ENCODE peak calls at places on chromosomes 1 and 21, in four cellular contexts. One of them, this sample, is unnamed.

GRCh38 chr1:4801192-4801924 is 146.9 kb downstream of the AJAP1 start:
- DNase-seq in SK-N-MC: no peak
- DNase-seq in H9: no peak
- DNase-seq in CD8-positive, alpha-beta memory T cell: no peak
- DNase-seq in this sample: no peak

GRCh38 chr1:110783292-110783918 is 89.5 kb upstream of the CD53 start:
- DNase-seq in SK-N-MC: no peak
- DNase-seq in H9: peak; percentile 54
- DNase-seq in CD8-positive, alpha-beta memory T cell: peak; percentile 26
- DNase-seq in this sample: peak; percentile 69

GRCh38 chr1:104648269-104648691 is 898.6 kb downstream of the AMY1C start:
- DNase-seq in SK-N-MC: peak; percentile 52
- DNase-seq in H9: no peak
- DNase-seq in CD8-positive, alpha-beta memory T cell: no peak
- DNase-seq in this sample: no peak

GRCh38 chr1:234546387-234546704 is 63.6 kb downstream of the IRF2BP2 start:
- DNase-seq in SK-N-MC: no peak
- DNase-seq in H9: no peak
- DNase-seq in CD8-positive, alpha-beta memory T cell: no peak
- DNase-seq in this sample: no peak

GRCh38 chr1:10724052-10724494 is 72.4 kb downstream of the CASZ1 start:
- DNase-seq in SK-N-MC: no peak
- DNase-seq in H9: no peak
- DNase-seq in CD8-positive, alpha-beta memory T cell: no peak
- DNase-seq in this sample: no peak

GRCh38 chr1:84406209-84406917 is 8.1 kb downstream of the DNASE2B start:
- DNase-seq in SK-N-MC: no peak
- DNase-seq in H9: no peak
- DNase-seq in CD8-positive, alpha-beta memory T cell: no peak
- DNase-seq in this sample: no peak

GRCh38 chr1:166129006-166129405 is 37.8 kb downstream of the FAM78B start:
- DNase-seq in SK-N-MC: no peak
- DNase-seq in H9: no peak
- DNase-seq in CD8-positive, alpha-beta memory T cell: no peak
- DNase-seq in this sample: no peak

GRCh38 chr1:41662656-41663437 is 178.4 kb upstream of the EDN2 start:
- DNase-seq in SK-N-MC: no peak
- DNase-seq in H9: peak; percentile 45
- DNase-seq in CD8-positive, alpha-beta memory T cell: peak; percentile 41
- DNase-seq in this sample: peak; percentile 86

GRCh38 chr1:235866207-235866912 is at the start of gene LYST:
- DNase-seq in SK-N-MC: no peak
- DNase-seq in H9: peak; percentile 46
- DNase-seq in CD8-positive, alpha-beta memory T cell: peak; percentile 40
- DNase-seq in this sample: peak; percentile 79

GRCh38 chr1:235367000-235367908 is at the start of gene TBCE:
- DNase-seq in SK-N-MC: peak; percentile 60
- DNase-seq in H9: peak; percentile 99
- DNase-seq in CD8-positive, alpha-beta memory T cell: peak; percentile 76
- DNase-seq in this sample: peak; percentile 99

GRCh38 chr21:34812510-34813265 is 143.9 kb downstream of the CLIC6 start:
- DNase-seq in SK-N-MC: no peak
- DNase-seq in H9: no peak
- DNase-seq in CD8-positive, alpha-beta memory T cell: no peak
- DNase-seq in this sample: no peak

GRCh38 chr21:34809822-34810221 is 141.0 kb downstream of the CLIC6 start:
- DNase-seq in SK-N-MC: no peak
- DNase-seq in H9: no peak
- DNase-seq in CD8-positive, alpha-beta memory T cell: no peak
- DNase-seq in this sample: no peak

GRCh38 chr21:34811368-34811767 is 142.6 kb downstream of the CLIC6 start:
- DNase-seq in SK-N-MC: no peak
- DNase-seq in H9: no peak
- DNase-seq in CD8-positive, alpha-beta memory T cell: no peak
- DNase-seq in this sample: no peak

GRCh38 chr21:34808569-34809204 is 139.9 kb downstream of the CLIC6 start:
- DNase-seq in SK-N-MC: no peak
- DNase-seq in H9: no peak
- DNase-seq in CD8-positive, alpha-beta memory T cell: no peak
- DNase-seq in this sample: no peak

DNA sequence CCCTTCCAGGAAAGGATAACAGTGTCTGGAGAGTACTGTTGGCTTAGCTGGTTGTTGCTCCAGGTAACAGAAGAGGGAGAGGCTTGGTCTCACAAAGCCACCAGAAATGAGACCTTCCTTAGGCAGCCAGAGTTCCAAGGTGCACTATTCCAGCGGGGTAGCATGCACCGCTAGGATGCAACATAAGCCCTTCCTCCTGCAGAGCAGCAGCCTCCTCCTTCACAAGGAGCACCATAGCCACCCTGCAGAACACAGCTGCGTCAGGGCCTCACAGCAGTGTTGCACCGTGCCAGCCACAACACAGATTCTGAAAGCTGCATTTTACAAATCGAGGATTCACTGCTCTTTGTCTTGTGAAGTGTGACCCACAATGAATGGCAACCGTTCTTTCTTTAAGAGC is 142.0 kb downstream of the CLIC6 start:
- DNase-seq in SK-N-MC: no peak
- DNase-seq in H9: no peak
- DNase-seq in CD8-positive, alpha-beta memory T cell: no peak
- DNase-seq in this sample: no peak
- H3K27ac ChIP-seq in SK-N-MC: no peak overlapping the region
- H3K27ac ChIP-seq in H9: no peak overlapping the region
- H3K27ac ChIP-seq in CD8-positive, alpha-beta memory T cell: no peak overlapping the region
- H3K27ac ChIP-seq in this sample: no peak overlapping the region

GRCh38 chr21:45543371-45543709 is 1.1 kb upstream of the SLC19A1 start:
- DNase-seq in SK-N-MC: no peak
- DNase-seq in H9: peak; percentile 29
- DNase-seq in CD8-positive, alpha-beta memory T cell: peak; percentile 1
- DNase-seq in this sample: peak; percentile 51
- H3K27ac ChIP-seq in SK-N-MC: no peak overlapping the region
- H3K27ac ChIP-seq in H9: no peak overlapping the region
- H3K27ac ChIP-seq in CD8-positive, alpha-beta memory T cell: no peak overlapping the region
- H3K27ac ChIP-seq in this sample: no peak overlapping the region

DNA sequence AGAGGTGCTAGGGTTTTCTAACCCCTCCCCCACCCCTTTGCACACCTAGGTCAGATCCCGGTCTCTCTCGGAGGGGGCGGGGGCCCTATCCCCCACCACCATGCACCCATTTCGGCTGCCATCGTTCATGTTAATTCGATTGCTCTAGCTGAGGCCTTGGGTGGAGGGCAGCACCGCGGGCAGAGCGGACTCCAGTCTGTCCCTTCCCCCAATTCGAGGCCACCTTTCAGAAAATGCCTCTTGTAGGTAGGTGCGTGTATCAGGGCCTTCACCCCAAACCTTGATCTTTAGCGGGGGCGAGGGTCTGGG is 6.8 kb downstream of the EFNA4 start:
- DNase-seq in SK-N-MC: no peak
- DNase-seq in H9: no peak
- DNase-seq in CD8-positive, alpha-beta memory T cell: no peak
- DNase-seq in this sample: peak; percentile 60
- H3K27ac ChIP-seq in SK-N-MC: no peak overlapping the region
- H3K27ac ChIP-seq in H9: no peak overlapping the region
- H3K27ac ChIP-seq in CD8-positive, alpha-beta memory T cell: peak overlapping the region; percentile 24
- H3K27ac ChIP-seq in this sample: no peak overlapping the region

DNA sequence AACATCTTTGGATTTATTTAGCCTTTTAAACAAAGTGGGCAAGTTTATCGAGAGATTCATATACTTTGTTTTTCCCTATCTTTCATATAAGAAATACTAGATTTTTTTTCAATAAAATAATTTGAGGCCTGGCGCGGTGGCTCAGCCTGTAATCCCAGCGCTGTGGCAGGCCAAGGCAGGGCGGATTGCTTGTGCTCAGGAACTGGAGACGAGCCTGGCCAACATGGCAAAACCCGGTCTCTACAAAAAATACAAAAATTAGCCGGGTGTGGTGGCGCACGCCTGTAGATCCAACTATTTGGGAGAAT is 1.6 kb upstream of the CDC14A start:
- DNase-seq in SK-N-MC: no peak
- DNase-seq in H9: no peak
- DNase-seq in CD8-positive, alpha-beta memory T cell: no peak
- DNase-seq in this sample: no peak
- H3K27ac ChIP-seq in SK-N-MC: peak overlapping the region; percentile 91
- H3K27ac ChIP-seq in H9: peak overlapping the region; percentile 94
- H3K27ac ChIP-seq in CD8-positive, alpha-beta memory T cell: peak overlapping the region; percentile 92
- H3K27ac ChIP-seq in this sample: peak overlapping the region; percentile 98

GRCh38 chr1:94102126-94102525 is 18.8 kb downstream of the ABCA4 start:
- DNase-seq in SK-N-MC: no peak
- DNase-seq in H9: no peak
- DNase-seq in CD8-positive, alpha-beta memory T cell: no peak
- DNase-seq in this sample: no peak
- H3K27ac ChIP-seq in SK-N-MC: no peak overlapping the region
- H3K27ac ChIP-seq in H9: no peak overlapping the region
- H3K27ac ChIP-seq in CD8-positive, alpha-beta memory T cell: no peak overlapping the region
- H3K27ac ChIP-seq in this sample: no peak overlapping the region

DNA sequence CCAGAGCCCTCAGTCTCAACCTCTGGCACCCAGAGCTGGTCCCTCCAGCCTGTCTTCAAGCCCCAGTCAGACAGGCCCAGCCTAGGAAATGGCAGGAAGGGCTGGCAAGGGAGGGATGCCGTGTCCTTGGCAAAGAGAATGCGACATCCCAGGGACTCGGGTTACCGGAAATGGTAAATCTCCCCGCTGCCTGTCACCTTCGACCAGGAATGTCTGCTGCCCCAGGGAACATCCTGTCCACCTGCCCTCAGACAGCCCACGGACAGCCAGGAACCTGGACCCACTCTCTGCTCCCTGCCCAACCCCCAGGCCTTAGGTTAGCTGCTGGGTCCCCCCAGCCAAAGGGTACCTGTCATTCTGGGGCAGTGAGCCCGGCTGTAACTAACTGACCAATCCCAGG is 23.9 kb downstream of the HSPG2 start:
- DNase-seq in SK-N-MC: no peak
- DNase-seq in H9: peak; percentile 86
- DNase-seq in CD8-positive, alpha-beta memory T cell: no peak
- DNase-seq in this sample: peak; percentile 86
- H3K27ac ChIP-seq in SK-N-MC: no peak overlapping the region
- H3K27ac ChIP-seq in H9: no peak overlapping the region
- H3K27ac ChIP-seq in CD8-positive, alpha-beta memory T cell: no peak overlapping the region
- H3K27ac ChIP-seq in this sample: no peak overlapping the region

This sample was measured in endodermal cell.